ENCODE peak calls at places on chromosomes 13 and 19, in four cellular contexts. E is GM12865; L is activated CD4-positive, alpha-beta memory T cell treated with anti-CD3 and anti-CD28 coated beads, Interleukin-2, amount 10 ng/mL, durations not matched to agents 7 days and 5 days; M is natural killer cell. P is an unnamed sample.

GRCh38 chr19:33510728-33511255 is 10.8 kb downstream of the PEPD start:
- DNase-seq in L (no peak), E (no peak), M (no peak), P (no peak)

GRCh38 chr19:40147693-40148347 is 43.4 kb upstream of the MAP3K10 start:
- DNase-seq in M (no peak), E (peak; percentile 40), L (no peak), P (no peak)

GRCh38 chr13:48144413-48145035 is 49.6 kb upstream of the MED4 start:
- DNase-seq in L (no peak), M (no peak), E (peak; percentile 10), P (no peak)

GRCh38 chr19:13093407-13094284 is 9.0 kb downstream of the LYL1 start:
- DNase-seq in M (peak; percentile 80), L (peak; percentile 85), E (peak; percentile 87), P (peak; percentile 83)

GRCh38 chr13:34458756-34459462 is 483.2 kb upstream of the NBEA start:
- DNase-seq in M (no peak), L (no peak), E (no peak), P (no peak)

GRCh38 chr19:3983936-3984583 is 1.2 kb downstream of the EEF2 start:
- DNase-seq in M (no peak), E (peak; percentile 71), L (peak; percentile 57), P (no peak)

GRCh38 chr19:31378404-31378803 is 29.2 kb upstream of the TSHZ3 start:
- DNase-seq in M (no peak), L (no peak), E (no peak), P (no peak)

GRCh38 chr13:28753208-28753892 is 34.6 kb upstream of the SLC46A3 start:
- DNase-seq in M (no peak), E (no peak), L (no peak), P (peak; percentile 35)

GRCh38 chr13:86655561-86655960 is 856.3 kb upstream of the SLITRK6 start:
- DNase-seq in E (no peak), L (no peak), M (no peak), P (no peak)

GRCh38 chr19:7356899-7357627 is 8.3 kb downstream of the ARHGEF18 start:
- DNase-seq in E (no peak), M (no peak), L (no peak), P (no peak)

GRCh38 chr13:111531505-111531904 is 211.1 kb downstream of the TEX29 start:
- DNase-seq in M (no peak), L (no peak), E (no peak), P (no peak)

GRCh38 chr19:46474211-46474610 is 2.8 kb upstream of the PNMA8A start:
- DNase-seq in M (no peak), L (no peak), E (no peak), P (no peak)

GRCh38 chr19:49119411-49120324 is at the start of gene PPFIA3:
- DNase-seq in E (no peak), L (no peak), M (no peak), P (no peak)

GRCh38 chr13:49649244-49649962 is 21.1 kb downstream of the ARL11 start:
- DNase-seq in L (no peak), M (no peak), E (no peak), P (no peak)

GRCh38 chr19:41999071-41999877 is 5.2 kb upstream of the ATP1A3 start:
- DNase-seq in E (no peak), L (no peak), M (no peak), P (no peak)

GRCh38 chr19:14366529-14366928 is 14.7 kb upstream of the ADGRE5 start:
- DNase-seq in M (peak; percentile 84), E (peak; percentile 96), L (peak; percentile 90), P (peak; percentile 82)

GRCh38 chr13:99829593-99830239 is 141.9 kb downstream of the ZIC5 start:
- DNase-seq in L (no peak), M (no peak), E (no peak), P (no peak)

GRCh38 chr13:48750588-48751383 is 97.1 kb downstream of the CYSLTR2 start:
- DNase-seq in L (no peak), M (no peak), E (no peak), P (no peak)

GRCh38 chr19:55985254-55985653 is 1.3 kb upstream of the NLRP5 start:
- DNase-seq in M (no peak), L (no peak), E (no peak), P (no peak)

GRCh38 chr19:8209965-8210659 is 942 bp downstream of the CERS4 start:
- DNase-seq in E (peak; percentile 22), M (no peak), L (no peak), P (no peak)

GRCh38 chr13:24243311-24243710 is 66.1 kb upstream of the C1QTNF9 start:
- DNase-seq in M (no peak), E (no peak), L (no peak), P (no peak)

GRCh38 chr13:110525328-110526319 is 35.9 kb downstream of the RAB20 start:
- DNase-seq in L (no peak), E (peak; percentile 75), M (no peak), P (peak; percentile 8)

GRCh38 chr19:12800344-12800732 is 1.3 kb downstream of the PRDX2 start:
- DNase-seq in E (no peak), M (no peak), L (no peak), P (no peak)

GRCh38 chr19:33438016-33438671 is 64.6 kb downstream of the CEBPG start:
- DNase-seq in L (no peak), E (no peak), M (no peak), P (no peak)

GRCh38 chr13:82011355-82011754 is 1670.4 kb upstream of the SPRY2 start:
- DNase-seq in M (no peak), L (no peak), E (no peak), P (no peak)

GRCh38 chr13:93226623-93227279 is at the start of gene GPC6:
- DNase-seq in E (no peak), L (no peak), M (no peak), P (no peak)

GRCh38 chr13:72141845-72142470 is 275.0 kb upstream of the DACH1 start:
- DNase-seq in E (no peak), L (no peak), M (no peak), P (no peak)

GRCh38 chr13:95603887-95604533 is 40.5 kb downstream of the DZIP1 start:
- DNase-seq in E (no peak), L (no peak), M (no peak), P (no peak)

GRCh38 chr13:29684441-29684840 is 89.0 kb upstream of the SLC7A1 start:
- DNase-seq in L (no peak), M (no peak), E (no peak), P (no peak)

GRCh38 chr13:35712907-35713685 is 236.6 kb upstream of the MAB21L1 start:
- DNase-seq in L (no peak), M (no peak), E (no peak), P (no peak)

GRCh38 chr19:41546386-41546789 is 29.6 kb upstream of the CEACAM21 start:
- DNase-seq in L (peak; percentile 65), M (no peak), E (peak; percentile 82), P (no peak)

GRCh38 chr13:66673401-66673800 is 556.7 kb downstream of the PCDH9 start:
- DNase-seq in L (no peak), M (no peak), E (no peak), P (no peak)

GRCh38 chr19:45474191-45474940 is 6.6 kb downstream of the FOSB start:
- DNase-seq in L (no peak), E (no peak), M (peak; percentile 50), P (no peak)

GRCh38 chr13:98540476-98540875 is 36.4 kb downstream of the STK24 start:
- DNase-seq in E (peak; percentile 45), L (no peak), M (no peak), P (no peak)

GRCh38 chr19:54017266-54017665 is 25.8 kb downstream of the CACNG6 start:
- DNase-seq in M (no peak), E (no peak), L (no peak), P (no peak)

GRCh38 chr19:42606660-42607351 is 12.1 kb upstream of the CEACAM8 start:
- DNase-seq in E (peak; percentile 64), M (peak; percentile 39), L (peak; percentile 62), P (peak; percentile 57)

GRCh38 chr13:80054806-80055205 is 286.1 kb downstream of the SPRY2 start:
- DNase-seq in L (no peak), E (no peak), M (no peak), P (no peak)